ENCODE peak calls at places on chromosomes 2 and 18, in ten cellular contexts. One of them, this sample, is unnamed.

GRCh38 chr2:111192778-111193368 is 72.2 kb downstream of the BCL2L11 start:
- DNase-seq in left lung: no peak
- DNase-seq in CD8-positive, alpha-beta T cell: no peak
- DNase-seq in body of pancreas: no peak
- DNase-seq in endodermal cell: peak; percentile 17
- DNase-seq in AG09319: no peak
- DNase-seq in GM12864: no peak
- DNase-seq in fibroblast of mammary gland: no peak
- DNase-seq in NB4: no peak
- DNase-seq in heart left ventricle: no peak
- DNase-seq in this sample: no peak

GRCh38 chr2:210113636-210114235 is 57.5 kb downstream of the KANSL1L start:
- DNase-seq in left lung: no peak
- DNase-seq in CD8-positive, alpha-beta T cell: no peak
- DNase-seq in body of pancreas: no peak
- DNase-seq in endodermal cell: no peak
- DNase-seq in AG09319: no peak
- DNase-seq in GM12864: no peak
- DNase-seq in fibroblast of mammary gland: no peak
- DNase-seq in NB4: no peak
- DNase-seq in heart left ventricle: no peak
- DNase-seq in this sample: no peak

GRCh38 chr18:35756506-35757117 is 175.1 kb downstream of the GALNT1 start:
- DNase-seq in left lung: no peak
- DNase-seq in CD8-positive, alpha-beta T cell: peak; percentile 39
- DNase-seq in body of pancreas: peak; percentile 57
- DNase-seq in endodermal cell: peak; percentile 79
- DNase-seq in AG09319: peak; percentile 16
- DNase-seq in GM12864: peak; percentile 16
- DNase-seq in fibroblast of mammary gland: peak; percentile 67
- DNase-seq in NB4: peak; percentile 61
- DNase-seq in heart left ventricle: no peak
- DNase-seq in this sample: peak; percentile 66

GRCh38 chr2:237223208-237223861 is 137.6 kb downstream of the COPS8 start:
- DNase-seq in left lung: no peak
- DNase-seq in CD8-positive, alpha-beta T cell: no peak
- DNase-seq in body of pancreas: peak; percentile 21
- DNase-seq in endodermal cell: peak; percentile 48
- DNase-seq in AG09319: no peak
- DNase-seq in GM12864: no peak
- DNase-seq in fibroblast of mammary gland: peak; percentile 100
- DNase-seq in NB4: no peak
- DNase-seq in heart left ventricle: peak; percentile 61
- DNase-seq in this sample: no peak

GRCh38 chr2:240140920-240141319 is 462 bp upstream of the OTOS start:
- DNase-seq in left lung: peak; percentile 49
- DNase-seq in CD8-positive, alpha-beta T cell: no peak
- DNase-seq in body of pancreas: no peak
- DNase-seq in endodermal cell: no peak
- DNase-seq in AG09319: no peak
- DNase-seq in GM12864: no peak
- DNase-seq in fibroblast of mammary gland: no peak
- DNase-seq in NB4: no peak
- DNase-seq in heart left ventricle: no peak
- DNase-seq in this sample: no peak

GRCh38 chr2:217934321-217935131 is 68.3 kb downstream of the TNS1 start:
- DNase-seq in left lung: peak; percentile 73
- DNase-seq in CD8-positive, alpha-beta T cell: no peak
- DNase-seq in body of pancreas: no peak
- DNase-seq in endodermal cell: no peak
- DNase-seq in AG09319: peak; percentile 36
- DNase-seq in GM12864: no peak
- DNase-seq in fibroblast of mammary gland: peak; percentile 97
- DNase-seq in NB4: peak; percentile 81
- DNase-seq in heart left ventricle: peak; percentile 90
- DNase-seq in this sample: no peak

GRCh38 chr18:2905802-2906521 is 59.2 kb downstream of the EMILIN2 start:
- DNase-seq in left lung: peak; percentile 93
- DNase-seq in CD8-positive, alpha-beta T cell: peak; percentile 34
- DNase-seq in body of pancreas: no peak
- DNase-seq in endodermal cell: peak; percentile 77
- DNase-seq in AG09319: peak; percentile 11
- DNase-seq in GM12864: no peak
- DNase-seq in fibroblast of mammary gland: peak; percentile 26
- DNase-seq in NB4: peak; percentile 82
- DNase-seq in heart left ventricle: peak; percentile 90
- DNase-seq in this sample: peak; percentile 66

GRCh38 chr18:45997689-45998088 is 30.6 kb upstream of the EPG5 start:
- DNase-seq in left lung: no peak
- DNase-seq in CD8-positive, alpha-beta T cell: no peak
- DNase-seq in body of pancreas: no peak
- DNase-seq in endodermal cell: no peak
- DNase-seq in AG09319: no peak
- DNase-seq in GM12864: no peak
- DNase-seq in fibroblast of mammary gland: no peak
- DNase-seq in NB4: no peak
- DNase-seq in heart left ventricle: no peak
- DNase-seq in this sample: no peak

GRCh38 chr2:66919286-66919685 is 477.8 kb upstream of the ETAA1 start:
- DNase-seq in left lung: no peak
- DNase-seq in CD8-positive, alpha-beta T cell: no peak
- DNase-seq in body of pancreas: no peak
- DNase-seq in endodermal cell: no peak
- DNase-seq in AG09319: no peak
- DNase-seq in GM12864: no peak
- DNase-seq in fibroblast of mammary gland: no peak
- DNase-seq in NB4: no peak
- DNase-seq in heart left ventricle: no peak
- DNase-seq in this sample: no peak

GRCh38 chr18:57797209-57797651 is 5.9 kb downstream of the ATP8B1 start:
- DNase-seq in left lung: no peak
- DNase-seq in CD8-positive, alpha-beta T cell: no peak
- DNase-seq in body of pancreas: peak; percentile 58
- DNase-seq in endodermal cell: no peak
- DNase-seq in AG09319: no peak
- DNase-seq in GM12864: no peak
- DNase-seq in fibroblast of mammary gland: no peak
- DNase-seq in NB4: no peak
- DNase-seq in heart left ventricle: no peak
- DNase-seq in this sample: no peak

GRCh38 chr2:242020196-242021004 is 150.9 kb downstream of the RTP5 start:
- DNase-seq in left lung: peak; percentile 60
- DNase-seq in CD8-positive, alpha-beta T cell: no peak
- DNase-seq in body of pancreas: peak; percentile 38
- DNase-seq in endodermal cell: no peak
- DNase-seq in AG09319: no peak
- DNase-seq in GM12864: no peak
- DNase-seq in fibroblast of mammary gland: peak; percentile 42
- DNase-seq in NB4: peak; percentile 62
- DNase-seq in heart left ventricle: no peak
- DNase-seq in this sample: no peak

GRCh38 chr2:24577481-24577880 is 86.4 kb downstream of the NCOA1 start:
- DNase-seq in left lung: no peak
- DNase-seq in CD8-positive, alpha-beta T cell: no peak
- DNase-seq in body of pancreas: no peak
- DNase-seq in endodermal cell: no peak
- DNase-seq in AG09319: no peak
- DNase-seq in GM12864: peak; percentile 72
- DNase-seq in fibroblast of mammary gland: no peak
- DNase-seq in NB4: no peak
- DNase-seq in heart left ventricle: no peak
- DNase-seq in this sample: peak; percentile 81

GRCh38 chr2:157439792-157440186 is 4.1 kb downstream of the CYTIP start:
- DNase-seq in left lung: no peak
- DNase-seq in CD8-positive, alpha-beta T cell: peak; percentile 34
- DNase-seq in body of pancreas: no peak
- DNase-seq in endodermal cell: no peak
- DNase-seq in AG09319: no peak
- DNase-seq in GM12864: no peak
- DNase-seq in fibroblast of mammary gland: no peak
- DNase-seq in NB4: peak; percentile 52
- DNase-seq in heart left ventricle: no peak
- DNase-seq in this sample: peak; percentile 76

GRCh38 chr2:161426788-161427412 is 10.8 kb downstream of the TBR1 start:
- DNase-seq in left lung: peak; percentile 76
- DNase-seq in CD8-positive, alpha-beta T cell: no peak
- DNase-seq in body of pancreas: no peak
- DNase-seq in endodermal cell: peak; percentile 72
- DNase-seq in AG09319: no peak
- DNase-seq in GM12864: no peak
- DNase-seq in fibroblast of mammary gland: peak; percentile 53
- DNase-seq in NB4: no peak
- DNase-seq in heart left ventricle: no peak
- DNase-seq in this sample: no peak
- TF ChIP-seq CTCF in left lung: no peak
- TF ChIP-seq CTCF in CD8-positive, alpha-beta T cell: no peak
- TF ChIP-seq CTCF in body of pancreas: peak; percentile 14
- TF ChIP-seq CTCF in endodermal cell: peak; percentile 74
- TF ChIP-seq CTCF in AG09319: peak; percentile 61
- TF ChIP-seq CTCF in GM12864: peak; percentile 43
- TF ChIP-seq CTCF in fibroblast of mammary gland: peak; percentile 81
- TF ChIP-seq CTCF in NB4: no peak
- TF ChIP-seq CTCF in heart left ventricle: peak; percentile 37
- TF ChIP-seq CTCF in this sample: peak; percentile 6

GRCh38 chr2:234566622-234567021 is 69.7 kb upstream of the ARL4C start:
- DNase-seq in left lung: no peak
- DNase-seq in CD8-positive, alpha-beta T cell: no peak
- DNase-seq in body of pancreas: no peak
- DNase-seq in endodermal cell: no peak
- DNase-seq in AG09319: no peak
- DNase-seq in GM12864: no peak
- DNase-seq in fibroblast of mammary gland: no peak
- DNase-seq in NB4: no peak
- DNase-seq in heart left ventricle: no peak
- DNase-seq in this sample: no peak

GRCh38 chr2:234565842-234566619 is 69.2 kb upstream of the ARL4C start:
- DNase-seq in left lung: no peak
- DNase-seq in CD8-positive, alpha-beta T cell: no peak
- DNase-seq in body of pancreas: no peak
- DNase-seq in endodermal cell: no peak
- DNase-seq in AG09319: no peak
- DNase-seq in GM12864: no peak
- DNase-seq in fibroblast of mammary gland: no peak
- DNase-seq in NB4: no peak
- DNase-seq in heart left ventricle: no peak
- DNase-seq in this sample: no peak

GRCh38 chr2:234569776-234570430 is 73.0 kb upstream of the ARL4C start:
- DNase-seq in left lung: no peak
- DNase-seq in CD8-positive, alpha-beta T cell: no peak
- DNase-seq in body of pancreas: no peak
- DNase-seq in endodermal cell: no peak
- DNase-seq in AG09319: no peak
- DNase-seq in GM12864: no peak
- DNase-seq in fibroblast of mammary gland: no peak
- DNase-seq in NB4: no peak
- DNase-seq in heart left ventricle: no peak
- DNase-seq in this sample: peak; percentile 12

GRCh38 chr2:234564719-234565118 is 67.8 kb upstream of the ARL4C start:
- DNase-seq in left lung: no peak
- DNase-seq in CD8-positive, alpha-beta T cell: no peak
- DNase-seq in body of pancreas: no peak
- DNase-seq in endodermal cell: no peak
- DNase-seq in AG09319: peak; percentile 52
- DNase-seq in GM12864: no peak
- DNase-seq in fibroblast of mammary gland: peak; percentile 53
- DNase-seq in NB4: no peak
- DNase-seq in heart left ventricle: no peak
- DNase-seq in this sample: no peak

DNA sequence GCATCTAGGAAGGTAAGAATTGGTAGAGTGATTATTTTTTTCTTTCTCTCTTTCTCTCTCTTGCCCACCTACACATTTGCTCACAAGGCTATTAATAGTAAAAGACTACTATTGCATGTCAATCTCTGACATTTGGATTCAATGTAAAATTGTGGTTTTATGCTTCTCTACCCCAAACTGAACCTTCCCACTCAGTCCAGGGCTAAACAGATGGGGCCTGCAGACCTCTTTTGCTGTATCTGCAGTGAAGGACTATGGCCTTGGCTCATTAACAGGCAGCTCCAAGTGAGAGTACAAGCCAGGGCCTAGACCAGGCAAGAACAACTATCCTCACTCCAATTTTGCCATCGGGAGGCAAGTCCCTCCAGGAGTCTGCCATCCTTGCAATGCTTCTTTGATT is 68.3 kb upstream of the ARL4C start:
- DNase-seq in left lung: no peak
- DNase-seq in CD8-positive, alpha-beta T cell: no peak
- DNase-seq in body of pancreas: no peak
- DNase-seq in endodermal cell: no peak
- DNase-seq in AG09319: peak; percentile 7
- DNase-seq in GM12864: no peak
- DNase-seq in fibroblast of mammary gland: no peak
- DNase-seq in NB4: no peak
- DNase-seq in heart left ventricle: no peak
- DNase-seq in this sample: no peak
- TF ChIP-seq CTCF in left lung: no peak
- TF ChIP-seq CTCF in CD8-positive, alpha-beta T cell: no peak
- TF ChIP-seq CTCF in body of pancreas: no peak
- TF ChIP-seq CTCF in endodermal cell: no peak
- TF ChIP-seq CTCF in AG09319: no peak
- TF ChIP-seq CTCF in GM12864: no peak
- TF ChIP-seq CTCF in fibroblast of mammary gland: no peak
- TF ChIP-seq CTCF in NB4: no peak
- TF ChIP-seq CTCF in heart left ventricle: no peak
- TF ChIP-seq CTCF in this sample: no peak

GRCh38 chr2:5236308-5236707 is 455.9 kb upstream of the SOX11 start:
- DNase-seq in left lung: no peak
- DNase-seq in CD8-positive, alpha-beta T cell: no peak
- DNase-seq in body of pancreas: no peak
- DNase-seq in endodermal cell: peak; percentile 57
- DNase-seq in AG09319: no peak
- DNase-seq in GM12864: no peak
- DNase-seq in fibroblast of mammary gland: no peak
- DNase-seq in NB4: no peak
- DNase-seq in heart left ventricle: no peak
- DNase-seq in this sample: no peak
- TF ChIP-seq CTCF in left lung: no peak
- TF ChIP-seq CTCF in CD8-positive, alpha-beta T cell: no peak
- TF ChIP-seq CTCF in body of pancreas: no peak
- TF ChIP-seq CTCF in endodermal cell: peak; percentile 80
- TF ChIP-seq CTCF in AG09319: no peak
- TF ChIP-seq CTCF in GM12864: no peak
- TF ChIP-seq CTCF in fibroblast of mammary gland: no peak
- TF ChIP-seq CTCF in NB4: no peak
- TF ChIP-seq CTCF in heart left ventricle: no peak
- TF ChIP-seq CTCF in this sample: no peak

DNA sequence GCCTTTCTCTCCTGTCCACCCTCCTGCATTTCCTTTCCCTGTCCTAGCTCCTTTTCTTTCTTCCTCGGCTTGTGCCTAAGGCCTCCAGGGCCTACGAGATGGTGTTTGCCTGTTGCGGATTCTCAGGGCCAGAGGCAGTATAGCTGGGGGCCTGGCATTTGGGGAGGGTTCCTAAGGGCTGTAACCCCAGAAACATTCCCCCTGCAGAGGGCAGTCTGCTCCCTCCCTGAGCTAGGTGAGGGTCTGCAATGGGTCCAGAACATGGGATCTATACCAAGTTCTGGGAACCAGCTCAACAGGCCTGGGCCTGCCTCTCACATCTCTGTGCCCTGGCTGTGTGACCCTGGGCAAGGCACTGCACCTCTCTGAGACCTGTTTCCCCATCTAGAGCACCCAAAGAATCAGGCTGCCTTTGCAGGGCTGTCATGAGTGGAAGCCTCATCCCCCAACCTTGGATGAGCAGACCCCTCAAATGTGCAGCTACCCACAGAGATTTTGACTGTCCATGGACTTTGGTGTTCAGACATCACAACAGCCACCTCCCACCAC is 97.5 kb downstream of the GLI2 start:
- DNase-seq in left lung: no peak
- DNase-seq in CD8-positive, alpha-beta T cell: no peak
- DNase-seq in body of pancreas: no peak
- DNase-seq in endodermal cell: no peak
- DNase-seq in AG09319: no peak
- DNase-seq in GM12864: no peak
- DNase-seq in fibroblast of mammary gland: no peak
- DNase-seq in NB4: no peak
- DNase-seq in heart left ventricle: peak; percentile 7
- DNase-seq in this sample: no peak
- TF ChIP-seq CTCF in left lung: no peak
- TF ChIP-seq CTCF in CD8-positive, alpha-beta T cell: no peak
- TF ChIP-seq CTCF in body of pancreas: no peak
- TF ChIP-seq CTCF in endodermal cell: peak; percentile 51
- TF ChIP-seq CTCF in AG09319: no peak
- TF ChIP-seq CTCF in GM12864: no peak
- TF ChIP-seq CTCF in fibroblast of mammary gland: peak; percentile 3
- TF ChIP-seq CTCF in NB4: peak; percentile 7
- TF ChIP-seq CTCF in heart left ventricle: no peak
- TF ChIP-seq CTCF in this sample: no peak